ENCODE peak calls at places on chromosomes 11 and 22, in five cellular contexts. Z, N, H, R and J are unnamed samples.

GRCh38 chr11:73716153-73717056 is 44.5 kb downstream of the RAB6A start:
- DNase-seq in Z (no peak), N (peak; percentile 18), H (no peak), R (no peak), J (no peak)

GRCh38 chr11:25247336-25247735 is 750.5 kb downstream of the LUZP2 start:
- DNase-seq in Z (no peak), N (no peak), H (no peak), R (peak; percentile 33), J (no peak)

GRCh38 chr22:24834845-24835570 is 29.0 kb downstream of the SGSM1 start:
- DNase-seq in Z (no peak), N (peak; percentile 39), H (peak; percentile 55), R (no peak), J (no peak)

GRCh38 chr11:28835790-28836189 is 727.6 kb downstream of the METTL15 start:
- DNase-seq in Z (no peak), N (peak; percentile 75), H (peak; percentile 16), R (no peak), J (no peak)

GRCh38 chr11:68045900-68046299 is 7.1 kb downstream of the TCIRG1 start:
- DNase-seq in Z (no peak), N (no peak), H (no peak), R (no peak), J (no peak)

GRCh38 chr11:104968856-104969776 is 742 bp upstream of the CASP4 start:
- DNase-seq in Z (no peak), N (no peak), H (peak; percentile 11), R (no peak), J (no peak)

GRCh38 chr11:86440843-86441242 is 66.2 kb downstream of the CCDC81 start:
- DNase-seq in Z (no peak), N (no peak), H (no peak), R (no peak), J (no peak)

GRCh38 chr11:28100665-28101064 is 7.3 kb downstream of the KIF18A start:
- DNase-seq in Z (no peak), N (no peak), H (no peak), R (no peak), J (no peak)

GRCh38 chr11:47433991-47434786 is 8.0 kb upstream of the PSMC3 start:
- DNase-seq in Z (peak; percentile 67), N (no peak), H (no peak), R (no peak), J (no peak)

GRCh38 chr11:29317669-29318068 is 699.2 kb downstream of the KCNA4 start:
- DNase-seq in Z (no peak), N (no peak), H (no peak), R (no peak), J (no peak)

GRCh38 chr22:22410121-22410520 is 98.4 kb downstream of the ZNF280B start:
- DNase-seq in Z (no peak), N (no peak), H (no peak), R (no peak), J (no peak)

GRCh38 chr11:130123414-130124040 is 36.1 kb upstream of the ST14 start:
- DNase-seq in Z (no peak), N (no peak), H (no peak), R (no peak), J (no peak)
- H3K27ac ChIP-seq in Z (peak overlapping the region; percentile 43), N (peak overlapping the region; percentile 46), H (peak overlapping the region; percentile 74), R (peak overlapping the region; percentile 31), J (peak overlapping the region; percentile 75)

GRCh38 chr11:116844722-116845121 is 7.3 kb upstream of the APOA1 start:
- DNase-seq in Z (no peak), N (no peak), H (no peak), R (no peak), J (no peak)
- TF ChIP-seq CTCF in Z (no peak), N (no peak), H (no peak), R (no peak), J (no peak)

GRCh38 chr11:69251639-69252493 is 42.1 kb upstream of the MYEOV start:
- DNase-seq in Z (peak; percentile 43), N (no peak), H (no peak), R (no peak), J (no peak)
- H3K27ac ChIP-seq in Z (no peak overlapping the region), N (no peak overlapping the region), H (no peak overlapping the region), R (no peak overlapping the region), J (peak overlapping the region; percentile 82)

DNA sequence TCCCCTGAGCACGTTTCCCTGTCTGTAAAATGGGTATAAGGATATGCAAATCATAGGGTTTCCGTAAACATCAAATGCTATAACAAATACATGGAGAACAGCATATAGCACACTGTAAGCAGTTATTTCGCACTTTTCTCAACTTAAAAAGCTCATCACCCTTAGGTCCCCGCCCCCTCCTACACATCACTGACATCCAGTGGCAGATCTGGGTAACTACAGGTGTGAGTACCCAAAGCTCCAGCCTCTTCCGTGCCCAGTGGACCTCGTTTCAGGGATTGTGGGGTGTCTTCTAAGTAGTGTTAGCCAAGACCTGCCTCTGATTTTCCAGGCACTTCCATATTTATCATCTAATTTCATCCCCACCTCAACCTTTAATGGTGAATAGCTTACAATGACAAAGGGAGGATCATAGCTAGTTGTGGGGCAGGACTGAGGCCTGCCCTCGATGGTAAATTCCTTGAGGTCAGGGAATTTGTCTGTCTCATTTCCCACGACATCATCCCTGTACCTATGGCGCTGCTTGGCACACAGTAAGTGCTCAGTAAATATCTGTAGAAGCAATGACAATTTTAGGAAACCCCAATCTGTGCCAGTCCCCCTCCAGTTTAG is 340.6 kb downstream of the TENM4 start:
- DNase-seq in Z (no peak), N (peak; percentile 70), H (peak; percentile 67), R (no peak), J (peak; percentile 76)
- TF ChIP-seq CTCF in Z (peak; percentile 72), N (peak; percentile 74), H (peak; percentile 60), R (peak; percentile 88), J (peak; percentile 63)

GRCh38 chr22:41934284-41935014 is 7.8 kb upstream of the TNFRSF13C start:
- DNase-seq in Z (no peak), N (no peak), H (no peak), R (no peak), J (no peak)

GRCh38 chr22:41929158-41929896 is 2.7 kb upstream of the TNFRSF13C start:
- DNase-seq in Z (no peak), N (no peak), H (no peak), R (no peak), J (no peak)

GRCh38 chr22:41932353-41932752 is 5.7 kb upstream of the TNFRSF13C start:
- DNase-seq in Z (no peak), N (no peak), H (no peak), R (no peak), J (no peak)

GRCh38 chr22:41933411-41934177 is 7.0 kb upstream of the TNFRSF13C start:
- DNase-seq in Z (no peak), N (no peak), H (no peak), R (no peak), J (no peak)

DNA sequence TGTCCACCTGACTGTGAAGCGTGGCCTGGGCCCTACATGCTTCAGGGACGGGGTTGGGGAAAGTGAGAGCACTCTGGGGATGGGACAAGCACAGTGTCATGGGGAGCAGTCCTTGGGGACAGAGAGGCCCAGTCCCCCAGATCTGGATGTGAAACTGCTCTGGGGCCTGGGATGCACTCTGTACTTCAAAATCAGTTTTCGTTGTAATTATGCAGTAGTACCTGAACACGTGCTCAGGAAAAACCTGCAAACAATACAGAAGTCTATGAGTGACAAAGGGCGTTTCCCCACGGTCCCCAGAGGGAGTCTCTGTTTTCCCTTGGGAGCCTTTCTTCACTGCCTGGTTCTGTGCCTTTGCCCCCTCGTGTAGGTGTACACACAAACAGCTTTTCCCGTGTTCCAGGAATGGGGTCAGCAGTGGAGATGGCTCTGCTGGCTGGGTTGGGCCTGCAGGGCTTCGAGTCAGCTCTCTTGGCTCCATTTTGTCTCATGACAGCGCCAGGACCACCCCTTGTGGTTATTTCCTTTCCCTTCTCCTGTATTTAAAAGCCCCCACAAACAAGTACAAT is 5.2 kb upstream of the TNFRSF13C start:
- DNase-seq in Z (no peak), N (no peak), H (no peak), R (no peak), J (no peak)
- H3K27ac ChIP-seq in Z (no peak overlapping the region), N (no peak overlapping the region), H (no peak overlapping the region), R (no peak overlapping the region), J (peak overlapping the region; percentile 22)

DNA sequence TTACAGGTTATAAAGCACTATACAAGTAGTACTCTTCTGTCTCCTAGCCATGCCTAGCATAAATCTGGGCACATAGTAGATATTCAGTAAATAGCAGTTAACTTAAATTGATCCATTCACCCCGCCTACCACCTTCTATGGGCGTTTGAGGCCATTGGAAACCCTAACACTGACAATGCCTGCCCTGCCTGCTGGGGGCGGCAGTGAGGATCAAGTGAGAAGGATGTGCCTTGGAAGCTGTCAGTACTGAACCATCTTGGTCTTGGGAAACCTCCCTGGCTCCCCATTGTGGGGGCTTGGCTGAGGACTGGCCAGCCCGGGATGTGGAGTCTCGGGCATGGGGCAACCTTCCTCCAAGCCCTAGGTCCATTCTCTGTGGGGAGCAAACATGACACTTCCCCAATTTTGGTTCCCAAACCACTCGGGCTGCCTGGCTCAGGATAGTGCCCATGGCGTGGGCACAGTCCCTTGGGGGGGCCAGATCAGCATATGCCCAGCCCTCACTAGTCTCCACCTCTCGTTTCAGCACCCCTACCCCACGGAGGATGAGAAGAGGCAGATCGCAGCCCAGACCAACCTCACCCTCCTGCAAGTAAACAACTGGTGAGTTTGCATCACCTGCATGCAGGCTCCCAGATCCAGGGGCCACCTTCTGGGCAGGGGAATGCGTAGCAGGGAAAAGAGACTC is 67.4 kb downstream of the FEZ1 start:
- DNase-seq in Z (no peak), N (no peak), H (no peak), R (no peak), J (no peak)
- TF ChIP-seq CTCF in Z (no peak), N (no peak), H (no peak), R (no peak), J (no peak)